ENCODE peak calls at places on chromosome 2, in nine cellular contexts. R is choroid plexus epithelial cell, Z is GM13976, D is cardiac muscle cell, E is body of pancreas, A is HCT116, T is PC-9, O is OCI-LY7, X is foreskin keratinocyte. H is an unnamed sample.

GRCh38 chr2:118932949-118933348 is 9.0 kb upstream of the MARCO start:
- DNase-seq in A (no peak), E (no peak), R (no peak), X (no peak), D (no peak), T (peak; percentile 34), O (no peak), Z (no peak), H (no peak)

GRCh38 chr2:56337342-56337741 is 153.6 kb downstream of the CCDC85A start:
- DNase-seq in T (no peak), X (no peak), E (peak; percentile 33), Z (no peak), D (no peak), R (no peak), A (no peak), O (no peak), H (no peak)

GRCh38 chr2:71997843-71998242 is 149.8 kb downstream of the CYP26B1 start:
- DNase-seq in O (no peak), D (no peak), T (no peak), Z (no peak), X (no peak), E (no peak), R (no peak), A (no peak), H (no peak)

GRCh38 chr2:165857881-165858280 is 63.8 kb upstream of the GALNT3 start:
- DNase-seq in Z (no peak), E (no peak), R (peak; percentile 80), O (no peak), A (no peak), T (no peak), D (no peak), X (no peak), H (no peak)

GRCh38 chr2:61443342-61444041 is 27.4 kb downstream of the USP34 start:
- DNase-seq in E (no peak), T (no peak), R (no peak), O (peak; percentile 79), D (no peak), X (no peak), Z (peak; percentile 44), A (no peak), H (no peak)

GRCh38 chr2:109475531-109476210 is 138.1 kb downstream of the SEPTIN10 start:
- DNase-seq in X (peak; percentile 69), D (no peak), R (peak; percentile 71), O (no peak), T (peak; percentile 85), A (no peak), Z (no peak), E (no peak), H (no peak)

GRCh38 chr2:206274434-206275273 is at the start of gene ZDBF2:
- DNase-seq in E (peak; percentile 60), R (peak; percentile 65), X (no peak), T (peak; percentile 34), D (peak; percentile 82), Z (peak; percentile 88), A (no peak), O (peak; percentile 69), H (peak; percentile 78)

GRCh38 chr2:235433860-235434259 is 60.0 kb upstream of the AGAP1 start:
- DNase-seq in X (no peak), Z (no peak), E (peak; percentile 80), T (no peak), D (no peak), R (peak; percentile 10), A (no peak), O (no peak), H (no peak)

GRCh38 chr2:72273384-72273783 is 125.7 kb upstream of the CYP26B1 start:
- DNase-seq in E (no peak), D (no peak), A (no peak), R (no peak), Z (no peak), O (no peak), T (peak; percentile 69), X (no peak), H (no peak)

GRCh38 chr2:40150206-40150765 is 301.6 kb downstream of the SLC8A1 start:
- DNase-seq in D (no peak), X (no peak), R (no peak), T (no peak), E (no peak), A (no peak), O (no peak), Z (no peak), H (no peak)

GRCh38 chr2:162217596-162217995 is 25.6 kb downstream of the FAP start:
- DNase-seq in D (no peak), Z (no peak), X (no peak), A (no peak), O (no peak), R (no peak), E (no peak), T (no peak), H (no peak)

GRCh38 chr2:106108791-106109190 is 85.3 kb downstream of the UXS1 start:
- DNase-seq in A (no peak), Z (no peak), R (no peak), E (no peak), T (no peak), O (no peak), X (no peak), D (no peak), H (no peak)

GRCh38 chr2:64860321-64860751 is 128.9 kb upstream of the SLC1A4 start:
- DNase-seq in E (no peak), R (no peak), Z (peak; percentile 70), X (no peak), D (no peak), T (no peak), A (no peak), O (peak; percentile 30), H (no peak)

GRCh38 chr2:60891175-60891574 is 9.8 kb downstream of the REL start:
- DNase-seq in R (no peak), D (no peak), O (no peak), X (no peak), A (no peak), E (no peak), Z (peak; percentile 33), T (no peak), H (no peak)

GRCh38 chr2:226903179-226903578 is 67.3 kb downstream of the RHBDD1 start:
- DNase-seq in D (no peak), X (peak; percentile 50), E (no peak), Z (no peak), A (no peak), T (no peak), R (peak; percentile 93), O (no peak), H (no peak)

GRCh38 chr2:64748561-64748960 is 94.8 kb upstream of the SERTAD2 start:
- DNase-seq in R (no peak), T (no peak), O (peak; percentile 60), E (no peak), X (no peak), D (no peak), A (no peak), Z (no peak), H (no peak)

GRCh38 chr2:40200516-40200915 is 251.4 kb downstream of the SLC8A1 start:
- DNase-seq in T (no peak), A (no peak), Z (no peak), X (no peak), O (no peak), E (no peak), R (no peak), D (no peak), H (no peak)

GRCh38 chr2:241094172-241094571 is 7.9 kb downstream of the MTERF4 start:
- DNase-seq in O (no peak), D (no peak), X (no peak), Z (no peak), E (no peak), A (no peak), T (no peak), R (no peak), H (no peak)
- TF ChIP-seq CTCF in O (no peak), D (no peak), X (no peak), Z (no peak), E (no peak), A (no peak), T (no peak), R (no peak), H (no peak)

DNA sequence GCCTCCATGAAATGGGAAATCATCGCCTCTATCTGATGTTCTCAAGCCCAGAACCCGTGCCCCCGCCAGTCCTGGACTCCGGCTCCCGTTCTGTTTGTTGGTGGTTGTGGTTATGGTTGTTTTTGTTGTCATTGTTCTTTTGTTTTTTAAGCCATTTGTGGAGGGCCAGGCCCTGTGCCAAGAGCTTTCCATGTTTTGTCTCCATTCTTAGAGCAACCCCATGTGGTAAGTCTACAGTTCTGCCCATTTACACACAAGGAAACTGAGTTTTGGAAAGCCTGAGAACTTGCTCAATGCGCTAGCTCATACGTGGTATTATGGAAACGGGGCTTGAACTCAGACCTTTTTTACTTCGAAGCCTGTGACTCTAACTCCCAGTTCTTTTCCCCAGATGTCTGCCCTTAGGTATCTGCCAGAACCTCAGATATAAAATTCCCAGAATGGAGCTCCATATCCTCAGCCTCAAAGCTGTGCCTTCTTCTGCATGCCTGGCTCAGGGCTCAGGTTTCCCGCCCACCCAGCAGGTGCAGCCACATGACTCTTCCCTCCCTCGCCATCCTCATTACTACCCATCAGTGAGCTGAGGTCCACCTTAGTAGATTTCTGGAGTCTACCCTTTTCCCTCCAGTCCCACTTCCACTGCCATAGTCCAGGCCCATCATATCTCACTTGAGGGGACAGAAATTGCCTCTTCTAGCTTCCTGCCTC is 194.1 kb downstream of the KLHL29 start:
- DNase-seq in Z (no peak), T (no peak), X (no peak), A (no peak), D (no peak), E (no peak), O (no peak), R (no peak), H (no peak)
- TF ChIP-seq CTCF in Z (no peak), T (no peak), X (peak; percentile 4), A (no peak), D (no peak), E (no peak), O (no peak), R (no peak), H (no peak)

DNA sequence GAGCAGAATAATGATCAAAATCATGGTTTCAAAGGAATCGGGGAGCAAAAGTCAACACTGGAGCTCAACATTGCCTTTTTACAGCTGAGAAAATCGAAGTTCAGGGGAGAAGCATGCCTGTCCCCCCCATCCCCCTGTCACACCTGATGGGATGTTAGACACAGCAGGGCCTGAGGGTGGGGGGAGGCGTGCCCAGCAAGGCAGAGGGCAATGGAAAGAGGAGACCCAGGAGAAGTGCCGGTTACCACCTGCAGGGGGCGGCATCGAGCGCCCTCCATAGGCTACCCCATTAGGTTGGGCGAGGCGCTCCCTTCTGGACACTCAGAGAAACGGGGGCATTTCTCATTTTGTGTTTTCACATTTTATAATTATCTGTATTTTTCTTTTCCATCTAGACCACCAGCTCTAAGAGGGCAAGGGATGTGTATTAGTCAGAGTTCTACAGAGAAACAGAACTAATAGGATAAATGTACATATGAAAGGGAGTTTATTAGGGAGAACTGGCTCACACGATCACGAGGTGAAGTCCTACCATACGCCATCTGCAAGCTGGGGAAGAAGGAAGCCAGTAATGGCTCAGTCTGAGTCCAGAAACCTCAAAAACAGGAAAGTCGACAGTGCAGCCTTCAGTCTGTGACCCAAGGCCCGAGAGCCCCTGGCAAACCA is 271.3 kb downstream of the LRATD1 start:
- DNase-seq in A (peak; percentile 39), Z (peak; percentile 82), X (no peak), T (peak; percentile 39), D (peak; percentile 53), O (peak; percentile 75), E (no peak), R (no peak), H (peak; percentile 70)
- TF ChIP-seq CTCF in A (peak; percentile 97), Z (peak; percentile 91), X (peak; percentile 82), T (peak; percentile 91), D (no peak), O (peak; percentile 99), E (no peak), R (peak; percentile 22), H (peak; percentile 88)

GRCh38 chr2:75547345-75548035 is 13.2 kb downstream of the EVA1A start:
- DNase-seq in X (no peak), A (no peak), R (peak; percentile 96), Z (no peak), O (no peak), D (no peak), T (peak; percentile 30), E (peak; percentile 21), H (no peak)
- TF ChIP-seq CTCF in X (no peak), A (no peak), R (no peak), Z (no peak), O (no peak), D (no peak), T (no peak), E (no peak), H (no peak)

H was measured in glutamatergic neuron.